ENCODE peak calls at places on chromosomes 12 and 14, in five cellular contexts. One of them, this sample, is unnamed.

GRCh38 chr12:89707623-89707991 is 1.0 kb downstream of the ATP2B1 start:
- DNase-seq in GM13977: peak; percentile 30
- DNase-seq in astrocyte of the spinal cord: no peak
- DNase-seq in AG09319: no peak
- DNase-seq in cardiac fibroblast: no peak
- DNase-seq in this sample: peak; percentile 12

GRCh38 chr14:22837059-22837749 is 819 bp downstream of the MMP14 start:
- DNase-seq in astrocyte of the spinal cord: peak; percentile 59
- DNase-seq in GM13977: peak; percentile 61
- DNase-seq in cardiac fibroblast: peak; percentile 64
- DNase-seq in AG09319: no peak
- DNase-seq in this sample: no peak

GRCh38 chr14:72849222-72849621 is 44.7 kb downstream of the DPF3 start:
- DNase-seq in AG09319: no peak
- DNase-seq in GM13977: no peak
- DNase-seq in astrocyte of the spinal cord: no peak
- DNase-seq in cardiac fibroblast: no peak
- DNase-seq in this sample: no peak

GRCh38 chr12:14886271-14886670 is 617 bp upstream of the MGP start:
- DNase-seq in AG09319: no peak
- DNase-seq in cardiac fibroblast: no peak
- DNase-seq in astrocyte of the spinal cord: no peak
- DNase-seq in GM13977: no peak
- DNase-seq in this sample: no peak

GRCh38 chr12:55705802-55706402 is 1.8 kb downstream of the ITGA7 start:
- DNase-seq in cardiac fibroblast: no peak
- DNase-seq in astrocyte of the spinal cord: no peak
- DNase-seq in AG09319: no peak
- DNase-seq in GM13977: peak; percentile 54
- DNase-seq in this sample: peak; percentile 53

GRCh38 chr12:57242691-57243454 is 8.1 kb downstream of the STAC3 start:
- DNase-seq in AG09319: no peak
- DNase-seq in GM13977: peak; percentile 74
- DNase-seq in cardiac fibroblast: peak; percentile 53
- DNase-seq in astrocyte of the spinal cord: peak; percentile 47
- DNase-seq in this sample: peak; percentile 72

GRCh38 chr12:120762093-120762492 is 36.5 kb downstream of the ACADS start:
- DNase-seq in GM13977: no peak
- DNase-seq in astrocyte of the spinal cord: peak; percentile 5
- DNase-seq in AG09319: no peak
- DNase-seq in cardiac fibroblast: no peak
- DNase-seq in this sample: no peak

GRCh38 chr12:42921741-42922511 is 332.4 kb upstream of the PRICKLE1 start:
- DNase-seq in cardiac fibroblast: no peak
- DNase-seq in GM13977: no peak
- DNase-seq in AG09319: no peak
- DNase-seq in astrocyte of the spinal cord: peak; percentile 18
- DNase-seq in this sample: no peak

GRCh38 chr12:72264548-72265175 is 7.5 kb upstream of the TRHDE start:
- DNase-seq in astrocyte of the spinal cord: peak; percentile 57
- DNase-seq in cardiac fibroblast: peak; percentile 34
- DNase-seq in GM13977: peak; percentile 7
- DNase-seq in AG09319: no peak
- DNase-seq in this sample: no peak

GRCh38 chr12:123384994-123385376 is 1.1 kb downstream of the KMT5A start:
- DNase-seq in cardiac fibroblast: peak; percentile 87
- DNase-seq in GM13977: no peak
- DNase-seq in AG09319: no peak
- DNase-seq in astrocyte of the spinal cord: peak; percentile 55
- DNase-seq in this sample: no peak

GRCh38 chr14:106843951-106844483 is 1317.6 kb downstream of the TMEM121 start:
- DNase-seq in cardiac fibroblast: peak; percentile 40
- DNase-seq in AG09319: no peak
- DNase-seq in astrocyte of the spinal cord: no peak
- DNase-seq in GM13977: no peak
- DNase-seq in this sample: peak; percentile 36

GRCh38 chr12:6471992-6472366 is 1.5 kb upstream of the VAMP1 start:
- DNase-seq in astrocyte of the spinal cord: no peak
- DNase-seq in AG09319: no peak
- DNase-seq in GM13977: no peak
- DNase-seq in cardiac fibroblast: peak; percentile 89
- DNase-seq in this sample: no peak

GRCh38 chr12:120971299-120972180 is 6.8 kb upstream of the HNF1A start:
- DNase-seq in AG09319: peak; percentile 24
- DNase-seq in cardiac fibroblast: peak; percentile 72
- DNase-seq in astrocyte of the spinal cord: peak; percentile 58
- DNase-seq in GM13977: peak; percentile 80
- DNase-seq in this sample: peak; percentile 80

GRCh38 chr14:83300454-83301064 is 1766.9 kb upstream of the SEL1L start:
- DNase-seq in cardiac fibroblast: peak; percentile 47
- DNase-seq in AG09319: no peak
- DNase-seq in GM13977: peak; percentile 4
- DNase-seq in astrocyte of the spinal cord: peak; percentile 40
- DNase-seq in this sample: no peak

GRCh38 chr12:107359382-107359781 is 266.0 kb upstream of the CRY1 start:
- DNase-seq in GM13977: no peak
- DNase-seq in astrocyte of the spinal cord: peak; percentile 79
- DNase-seq in cardiac fibroblast: peak; percentile 54
- DNase-seq in AG09319: no peak
- DNase-seq in this sample: no peak

GRCh38 chr12:94618995-94619695 is 31.2 kb downstream of the TMCC3 start:
- DNase-seq in GM13977: no peak
- DNase-seq in cardiac fibroblast: peak; percentile 95
- DNase-seq in astrocyte of the spinal cord: peak; percentile 71
- DNase-seq in AG09319: no peak
- DNase-seq in this sample: no peak

GRCh38 chr12:15497621-15498285 is 175.4 kb downstream of the PTPRO start:
- DNase-seq in astrocyte of the spinal cord: no peak
- DNase-seq in cardiac fibroblast: no peak
- DNase-seq in GM13977: no peak
- DNase-seq in AG09319: no peak
- DNase-seq in this sample: no peak

GRCh38 chr12:5081016-5081415 is 37.3 kb downstream of the KCNA5 start:
- DNase-seq in astrocyte of the spinal cord: no peak
- DNase-seq in cardiac fibroblast: no peak
- DNase-seq in GM13977: no peak
- DNase-seq in AG09319: no peak
- DNase-seq in this sample: no peak

GRCh38 chr12:111850526-111850925 is 8.5 kb downstream of the MAPKAPK5 start:
- DNase-seq in AG09319: no peak
- DNase-seq in cardiac fibroblast: no peak
- DNase-seq in astrocyte of the spinal cord: no peak
- DNase-seq in GM13977: no peak
- DNase-seq in this sample: no peak

GRCh38 chr12:92136883-92137582 is 8.6 kb downstream of the BTG1 start:
- DNase-seq in astrocyte of the spinal cord: peak; percentile 91
- DNase-seq in cardiac fibroblast: peak; percentile 93
- DNase-seq in AG09319: peak; percentile 72
- DNase-seq in GM13977: peak; percentile 41
- DNase-seq in this sample: no peak

GRCh38 chr12:67025543-67026114 is 243.5 kb upstream of the CAND1 start:
- DNase-seq in GM13977: peak; percentile 40
- DNase-seq in cardiac fibroblast: peak; percentile 30
- DNase-seq in AG09319: no peak
- DNase-seq in astrocyte of the spinal cord: peak; percentile 34
- DNase-seq in this sample: peak; percentile 40

GRCh38 chr14:58138719-58139482 is 13.1 kb downstream of the ARMH4 start:
- DNase-seq in AG09319: no peak
- DNase-seq in GM13977: no peak
- DNase-seq in astrocyte of the spinal cord: no peak
- DNase-seq in cardiac fibroblast: no peak
- DNase-seq in this sample: no peak

GRCh38 chr12:56629459-56630179 is 507 bp downstream of the BAZ2A start:
- DNase-seq in astrocyte of the spinal cord: peak; percentile 8
- DNase-seq in cardiac fibroblast: peak; percentile 27
- DNase-seq in AG09319: no peak
- DNase-seq in GM13977: peak; percentile 65
- DNase-seq in this sample: peak; percentile 58

GRCh38 chr12:107478881-107479280 is 206.7 kb upstream of the PWP1 start:
- DNase-seq in AG09319: no peak
- DNase-seq in astrocyte of the spinal cord: no peak
- DNase-seq in cardiac fibroblast: peak; percentile 55
- DNase-seq in GM13977: no peak
- DNase-seq in this sample: no peak

GRCh38 chr14:49966304-49966809 is 73.5 kb downstream of the ARF6 start:
- DNase-seq in cardiac fibroblast: no peak
- DNase-seq in astrocyte of the spinal cord: no peak
- DNase-seq in GM13977: no peak
- DNase-seq in AG09319: no peak
- DNase-seq in this sample: no peak

GRCh38 chr14:22588419-22589095 is 467 bp downstream of the DAD1 start:
- DNase-seq in cardiac fibroblast: no peak
- DNase-seq in GM13977: no peak
- DNase-seq in AG09319: no peak
- DNase-seq in astrocyte of the spinal cord: no peak
- DNase-seq in this sample: no peak

GRCh38 chr12:132646850-132647249 is 28.3 kb downstream of the P2RX2 start:
- DNase-seq in cardiac fibroblast: no peak
- DNase-seq in AG09319: no peak
- DNase-seq in GM13977: no peak
- DNase-seq in astrocyte of the spinal cord: no peak
- DNase-seq in this sample: no peak

GRCh38 chr14:23434488-23435219 is 806 bp downstream of the MYH7 start:
- DNase-seq in cardiac fibroblast: no peak
- DNase-seq in AG09319: no peak
- DNase-seq in astrocyte of the spinal cord: no peak
- DNase-seq in GM13977: no peak
- DNase-seq in this sample: no peak

GRCh38 chr12:94909609-94910008 is 93.9 kb downstream of the NDUFA12 start:
- DNase-seq in cardiac fibroblast: no peak
- DNase-seq in GM13977: no peak
- DNase-seq in AG09319: no peak
- DNase-seq in astrocyte of the spinal cord: no peak
- DNase-seq in this sample: no peak

GRCh38 chr12:29580971-29581370 is 83.5 kb upstream of the OVCH1 start:
- DNase-seq in cardiac fibroblast: peak; percentile 31
- DNase-seq in AG09319: no peak
- DNase-seq in GM13977: no peak
- DNase-seq in astrocyte of the spinal cord: no peak
- DNase-seq in this sample: no peak

GRCh38 chr12:5060958-5061357 is 17.3 kb downstream of the KCNA5 start:
- DNase-seq in GM13977: no peak
- DNase-seq in cardiac fibroblast: no peak
- DNase-seq in AG09319: no peak
- DNase-seq in astrocyte of the spinal cord: no peak
- DNase-seq in this sample: no peak

GRCh38 chr12:87953257-87953860 is 75.8 kb downstream of the C12orf50 start:
- DNase-seq in AG09319: peak; percentile 12
- DNase-seq in GM13977: peak; percentile 26
- DNase-seq in cardiac fibroblast: peak; percentile 66
- DNase-seq in astrocyte of the spinal cord: peak; percentile 71
- DNase-seq in this sample: peak; percentile 20

GRCh38 chr12:119178544-119179334 is at the start of gene HSPB8:
- DNase-seq in AG09319: peak; percentile 68
- DNase-seq in astrocyte of the spinal cord: peak; percentile 79
- DNase-seq in GM13977: no peak
- DNase-seq in cardiac fibroblast: peak; percentile 95
- DNase-seq in this sample: no peak

GRCh38 chr14:101500681-101501080 is 60.6 kb upstream of the DIO3 start:
- DNase-seq in GM13977: no peak
- DNase-seq in AG09319: no peak
- DNase-seq in cardiac fibroblast: no peak
- DNase-seq in astrocyte of the spinal cord: no peak
- DNase-seq in this sample: no peak
- TF ChIP-seq CTCF in GM13977: no peak
- TF ChIP-seq CTCF in AG09319: no peak
- TF ChIP-seq CTCF in cardiac fibroblast: no peak
- TF ChIP-seq CTCF in astrocyte of the spinal cord: no peak
- TF ChIP-seq CTCF in this sample: no peak

DNA sequence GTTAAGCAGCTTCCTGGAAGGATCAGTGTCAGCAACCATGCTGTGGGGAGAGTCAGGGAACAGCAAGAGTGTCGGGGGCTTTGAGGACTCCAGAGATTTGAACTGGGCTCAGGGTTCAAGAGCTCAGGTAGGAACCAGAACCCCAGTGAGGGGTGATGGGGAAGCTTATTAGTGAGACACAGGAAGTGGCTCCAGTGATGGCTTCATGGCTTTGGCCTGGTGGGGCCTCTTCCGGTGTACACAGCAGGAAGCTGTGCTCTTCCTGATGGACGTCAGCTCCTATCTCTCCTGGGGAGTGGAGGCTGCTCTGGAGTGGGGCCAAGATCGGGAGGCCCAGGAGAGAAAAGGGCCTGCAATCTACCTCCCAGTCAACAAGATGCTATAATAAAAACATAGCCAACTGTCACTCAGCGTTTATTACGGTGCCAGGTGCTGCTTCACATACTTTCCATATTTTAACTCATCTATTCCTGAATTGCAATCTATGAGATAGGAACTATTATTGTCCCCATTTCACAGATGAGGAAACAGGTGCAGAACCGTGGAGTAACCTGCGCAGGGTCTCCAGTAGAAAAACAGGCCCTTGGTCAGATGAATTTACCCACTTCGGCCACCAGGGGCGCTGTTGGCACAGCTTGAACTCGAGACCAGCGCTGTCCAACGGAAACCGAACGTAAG is 63.7 kb upstream of the DLK1 start:
- DNase-seq in cardiac fibroblast: peak; percentile 69
- DNase-seq in AG09319: no peak
- DNase-seq in astrocyte of the spinal cord: peak; percentile 64
- DNase-seq in GM13977: peak; percentile 81
- DNase-seq in this sample: peak; percentile 77
- TF ChIP-seq CTCF in cardiac fibroblast: peak; percentile 86
- TF ChIP-seq CTCF in AG09319: peak; percentile 89
- TF ChIP-seq CTCF in astrocyte of the spinal cord: peak; percentile 84
- TF ChIP-seq CTCF in GM13977: peak; percentile 81
- TF ChIP-seq CTCF in this sample: peak; percentile 82

GRCh38 chr12:110613771-110614684 is at the start of gene TCTN1:
- DNase-seq in AG09319: peak; percentile 78
- DNase-seq in GM13977: peak; percentile 94
- DNase-seq in cardiac fibroblast: peak; percentile 93
- DNase-seq in astrocyte of the spinal cord: peak; percentile 94
- DNase-seq in this sample: peak; percentile 97
- TF ChIP-seq CTCF in AG09319: no peak
- TF ChIP-seq CTCF in GM13977: no peak
- TF ChIP-seq CTCF in cardiac fibroblast: no peak
- TF ChIP-seq CTCF in astrocyte of the spinal cord: no peak
- TF ChIP-seq CTCF in this sample: no peak

DNA sequence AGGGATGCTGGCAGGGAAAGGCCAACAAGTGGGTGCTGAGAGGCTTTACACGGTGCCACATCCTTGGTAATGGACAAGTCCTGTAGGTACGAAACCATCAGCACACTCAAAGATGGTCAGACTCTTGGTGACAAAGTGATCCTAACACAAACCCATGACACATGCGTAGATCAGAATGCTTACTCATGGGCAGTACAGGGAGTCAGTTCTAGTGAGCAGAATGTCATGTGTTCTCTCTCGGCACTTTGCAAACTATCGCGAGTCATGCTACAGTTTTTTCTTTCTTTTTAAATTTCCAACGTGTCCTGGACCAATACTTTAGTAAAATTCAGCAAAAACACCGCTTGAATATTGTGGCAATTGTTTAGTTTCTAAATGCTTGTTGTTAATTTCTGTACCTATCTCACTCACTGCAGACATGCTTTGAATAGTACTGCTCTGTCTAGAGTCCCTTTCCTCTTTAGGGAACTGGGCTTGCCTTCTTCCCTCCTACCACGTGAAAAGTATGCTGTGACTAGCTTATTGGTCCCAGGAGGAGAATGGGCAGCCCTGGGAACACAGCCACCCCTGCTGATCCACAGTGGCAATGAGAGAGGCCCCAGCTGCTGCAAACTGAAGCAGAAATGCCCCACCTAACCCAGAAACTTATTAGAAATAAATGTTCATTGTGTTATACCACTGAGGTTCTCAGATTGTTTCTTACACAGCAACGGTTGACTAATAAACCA is 62.4 kb downstream of the UBR7 start:
- DNase-seq in AG09319: no peak
- DNase-seq in cardiac fibroblast: peak; percentile 85
- DNase-seq in astrocyte of the spinal cord: peak; percentile 59
- DNase-seq in GM13977: no peak
- DNase-seq in this sample: no peak
- TF ChIP-seq CTCF in AG09319: no peak
- TF ChIP-seq CTCF in cardiac fibroblast: no peak
- TF ChIP-seq CTCF in astrocyte of the spinal cord: no peak
- TF ChIP-seq CTCF in GM13977: no peak
- TF ChIP-seq CTCF in this sample: no peak